ENCODE peak calls at places on chromosomes 6 and 20, in five cellular contexts. One of them, this sample, is unnamed.
A peak's percentile ranks its signal among the peaks of the same experiment; 100 is the strongest.

GRCh38 chr6:110814488-110815259 is 595 bp downstream of the CDK19 start:
- DNase-seq in HepG2: no peak
- DNase-seq in K562: peak; percentile 67
- DNase-seq in GM12878: no peak
- DNase-seq in HEK293T: peak; percentile 61
- DNase-seq in this sample: peak; percentile 80

GRCh38 chr20:36331182-36331581 is 25.0 kb downstream of the DLGAP4 start:
- DNase-seq in HEK293T: no peak
- DNase-seq in HepG2: no peak
- DNase-seq in K562: no peak
- DNase-seq in GM12878: no peak
- DNase-seq in this sample: no peak

GRCh38 chr6:89352329-89353117 is at the start of gene UBE2J1:
- DNase-seq in HepG2: peak; percentile 80
- DNase-seq in GM12878: no peak
- DNase-seq in K562: peak; percentile 84
- DNase-seq in HEK293T: peak; percentile 69
- DNase-seq in this sample: peak; percentile 95

GRCh38 chr6:157569543-157569942 is 188.6 kb downstream of the ZDHHC14 start:
- DNase-seq in HEK293T: no peak
- DNase-seq in K562: no peak
- DNase-seq in HepG2: no peak
- DNase-seq in GM12878: no peak
- DNase-seq in this sample: no peak

GRCh38 chr6:166365221-166365620 is 17.5 kb downstream of the MPC1 start:
- DNase-seq in HepG2: no peak
- DNase-seq in HEK293T: no peak
- DNase-seq in K562: no peak
- DNase-seq in GM12878: no peak
- DNase-seq in this sample: no peak

GRCh38 chr20:54642733-54643667 is 167.6 kb downstream of the DOK5 start:
- DNase-seq in GM12878: no peak
- DNase-seq in K562: no peak
- DNase-seq in HEK293T: no peak
- DNase-seq in HepG2: no peak
- DNase-seq in this sample: no peak

GRCh38 chr6:17220511-17220910 is 60.6 kb upstream of the RBM24 start:
- DNase-seq in HEK293T: no peak
- DNase-seq in K562: no peak
- DNase-seq in GM12878: no peak
- DNase-seq in HepG2: no peak
- DNase-seq in this sample: no peak

GRCh38 chr20:44701889-44702288 is 13.3 kb upstream of the CCN5 start:
- DNase-seq in HEK293T: no peak
- DNase-seq in K562: no peak
- DNase-seq in HepG2: no peak
- DNase-seq in GM12878: no peak
- DNase-seq in this sample: no peak

GRCh38 chr6:148520109-148520841 is 177.6 kb downstream of the SASH1 start:
- DNase-seq in HepG2: no peak
- DNase-seq in HEK293T: no peak
- DNase-seq in GM12878: peak; percentile 65
- DNase-seq in K562: no peak
- DNase-seq in this sample: no peak

GRCh38 chr20:33113387-33113908 is 34.0 kb downstream of the BPIFB4 start:
- DNase-seq in HepG2: no peak
- DNase-seq in K562: no peak
- DNase-seq in HEK293T: no peak
- DNase-seq in GM12878: no peak
- DNase-seq in this sample: no peak

GRCh38 chr6:23414204-23414501 is 711.9 kb upstream of the NRSN1 start:
- DNase-seq in HepG2: no peak
- DNase-seq in K562: no peak
- DNase-seq in HEK293T: no peak
- DNase-seq in GM12878: peak; percentile 7
- DNase-seq in this sample: peak; percentile 26

GRCh38 chr6:131532476-131533108 is 40.4 kb upstream of the ARG1 start:
- DNase-seq in GM12878: peak; percentile 23
- DNase-seq in HepG2: no peak
- DNase-seq in K562: no peak
- DNase-seq in HEK293T: no peak
- DNase-seq in this sample: no peak

GRCh38 chr6:72617721-72618120 is 4.1 kb upstream of the KCNQ5 start:
- DNase-seq in HEK293T: no peak
- DNase-seq in K562: peak; percentile 9
- DNase-seq in GM12878: no peak
- DNase-seq in HepG2: no peak
- DNase-seq in this sample: no peak

GRCh38 chr6:15287670-15288069 is 41.8 kb downstream of the JARID2 start:
- DNase-seq in HepG2: no peak
- DNase-seq in K562: no peak
- DNase-seq in HEK293T: no peak
- DNase-seq in GM12878: peak; percentile 78
- DNase-seq in this sample: no peak

GRCh38 chr6:7087491-7087979 is 20.2 kb upstream of the RREB1 start:
- DNase-seq in GM12878: peak; percentile 36
- DNase-seq in HepG2: no peak
- DNase-seq in K562: no peak
- DNase-seq in HEK293T: peak; percentile 17
- DNase-seq in this sample: no peak

GRCh38 chr6:140661691-140662090 is 1287.2 kb upstream of the CITED2 start:
- DNase-seq in HepG2: no peak
- DNase-seq in GM12878: no peak
- DNase-seq in HEK293T: no peak
- DNase-seq in K562: no peak
- DNase-seq in this sample: no peak

GRCh38 chr6:40722553-40723258 is 135.5 kb upstream of the LRFN2 start:
- DNase-seq in HepG2: peak; percentile 19
- DNase-seq in HEK293T: no peak
- DNase-seq in GM12878: no peak
- DNase-seq in K562: no peak
- DNase-seq in this sample: no peak

GRCh38 chr6:32190946-32191677 is 1.1 kb upstream of the PBX2 start:
- DNase-seq in HEK293T: no peak
- DNase-seq in HepG2: no peak
- DNase-seq in GM12878: no peak
- DNase-seq in K562: peak; percentile 28
- DNase-seq in this sample: no peak

GRCh38 chr20:48897298-48898044 is 24.0 kb upstream of the ARFGEF2 start:
- DNase-seq in HepG2: no peak
- DNase-seq in K562: no peak
- DNase-seq in HEK293T: no peak
- DNase-seq in GM12878: no peak
- DNase-seq in this sample: no peak

GRCh38 chr6:108171291-108171917 is 5.6 kb downstream of the NR2E1 start:
- DNase-seq in HEK293T: no peak
- DNase-seq in HepG2: no peak
- DNase-seq in GM12878: no peak
- DNase-seq in K562: no peak
- DNase-seq in this sample: no peak

GRCh38 chr20:52191132-52191435 is 495 bp downstream of the ZFP64 start:
- DNase-seq in K562: no peak
- DNase-seq in GM12878: no peak
- DNase-seq in HepG2: no peak
- DNase-seq in HEK293T: peak; percentile 15
- DNase-seq in this sample: no peak

GRCh38 chr6:149033454-149034241 is 283.9 kb upstream of the TAB2 start:
- DNase-seq in HEK293T: no peak
- DNase-seq in GM12878: peak; percentile 78
- DNase-seq in K562: no peak
- DNase-seq in HepG2: no peak
- DNase-seq in this sample: no peak

GRCh38 chr20:10672579-10673127 is 1.1 kb downstream of the JAG1 start:
- DNase-seq in HepG2: peak; percentile 49
- DNase-seq in HEK293T: no peak
- DNase-seq in K562: peak; percentile 30
- DNase-seq in GM12878: no peak
- DNase-seq in this sample: peak; percentile 70

GRCh38 chr6:118444796-118445195 is 103.3 kb upstream of the PLN start:
- DNase-seq in HepG2: no peak
- DNase-seq in K562: no peak
- DNase-seq in GM12878: no peak
- DNase-seq in HEK293T: no peak
- DNase-seq in this sample: no peak

GRCh38 chr6:43809417-43810305 is 39.6 kb downstream of the VEGFA start:
- DNase-seq in K562: peak; percentile 75
- DNase-seq in GM12878: no peak
- DNase-seq in HepG2: peak; percentile 45
- DNase-seq in HEK293T: no peak
- DNase-seq in this sample: no peak
- TF ChIP-seq FOXM1 in K562: no peak
- TF ChIP-seq FOXM1 in GM12878: no peak
- TF ChIP-seq FOXM1 in HepG2: no peak
- TF ChIP-seq FOXM1 in HEK293T: no peak
- TF ChIP-seq FOXM1 in this sample: no peak

DNA sequence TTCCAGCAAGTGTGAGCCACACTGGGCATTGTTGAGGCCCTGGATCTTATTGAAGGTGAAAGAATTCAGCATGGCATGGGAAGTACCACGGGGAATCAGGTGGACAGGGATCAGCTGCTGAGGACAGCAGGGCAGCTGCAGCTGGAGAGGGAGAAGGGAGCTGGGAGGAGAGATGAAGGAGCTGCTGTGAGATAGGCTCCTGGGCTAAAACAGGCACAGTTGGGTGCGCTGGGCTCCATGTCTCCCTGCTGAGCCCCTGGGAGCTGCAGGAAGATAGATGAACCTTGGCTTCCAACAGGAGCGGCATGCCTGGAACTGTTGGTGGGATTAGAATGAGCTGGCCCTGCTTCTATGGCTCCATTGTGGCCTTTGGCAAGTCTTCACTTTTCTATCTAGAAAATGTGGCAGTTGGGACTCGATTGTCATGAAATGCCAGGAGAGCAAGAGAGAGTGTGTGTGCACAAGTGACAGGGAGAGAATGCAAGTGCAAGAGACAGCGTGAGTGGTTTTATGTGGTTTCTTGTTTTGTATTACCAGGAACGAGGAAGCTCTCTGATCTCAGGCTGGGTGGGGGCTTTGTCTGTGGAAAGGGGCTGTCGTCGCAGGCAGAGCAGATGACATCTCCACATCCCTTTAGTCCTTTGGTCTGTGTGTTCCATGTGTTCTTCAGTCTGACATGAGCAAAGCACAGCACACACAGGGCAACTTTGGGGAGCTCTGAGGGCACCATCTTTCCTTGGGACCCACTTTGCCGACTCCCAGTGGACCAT is 20.4 kb downstream of the SNPH start:
- DNase-seq in GM12878: no peak
- DNase-seq in HepG2: no peak
- DNase-seq in K562: no peak
- DNase-seq in HEK293T: no peak
- DNase-seq in this sample: no peak
- TF ChIP-seq FOXM1 in GM12878: no peak
- TF ChIP-seq FOXM1 in HepG2: no peak
- TF ChIP-seq FOXM1 in K562: no peak
- TF ChIP-seq FOXM1 in HEK293T: no peak
- TF ChIP-seq FOXM1 in this sample: no peak

GRCh38 chr20:62937353-62938104 is 418 bp upstream of the GID8 start:
- DNase-seq in K562: peak; percentile 97
- DNase-seq in GM12878: peak; percentile 82
- DNase-seq in HEK293T: peak; percentile 95
- DNase-seq in HepG2: peak; percentile 94
- DNase-seq in this sample: peak; percentile 97

GRCh38 chr20:62933966-62934365 is 4.0 kb upstream of the GID8 start:
- DNase-seq in GM12878: no peak
- DNase-seq in HepG2: no peak
- DNase-seq in K562: no peak
- DNase-seq in HEK293T: no peak
- DNase-seq in this sample: no peak

GRCh38 chr20:62936996-62937352 is 973 bp upstream of the GID8 start:
- DNase-seq in GM12878: no peak
- DNase-seq in HepG2: peak; percentile 81
- DNase-seq in HEK293T: no peak
- DNase-seq in K562: peak; percentile 39
- DNase-seq in this sample: no peak

GRCh38 chr20:62935968-62936585 is 1.9 kb upstream of the GID8 start:
- DNase-seq in K562: no peak
- DNase-seq in HepG2: no peak
- DNase-seq in GM12878: no peak
- DNase-seq in HEK293T: no peak
- DNase-seq in this sample: no peak

DNA sequence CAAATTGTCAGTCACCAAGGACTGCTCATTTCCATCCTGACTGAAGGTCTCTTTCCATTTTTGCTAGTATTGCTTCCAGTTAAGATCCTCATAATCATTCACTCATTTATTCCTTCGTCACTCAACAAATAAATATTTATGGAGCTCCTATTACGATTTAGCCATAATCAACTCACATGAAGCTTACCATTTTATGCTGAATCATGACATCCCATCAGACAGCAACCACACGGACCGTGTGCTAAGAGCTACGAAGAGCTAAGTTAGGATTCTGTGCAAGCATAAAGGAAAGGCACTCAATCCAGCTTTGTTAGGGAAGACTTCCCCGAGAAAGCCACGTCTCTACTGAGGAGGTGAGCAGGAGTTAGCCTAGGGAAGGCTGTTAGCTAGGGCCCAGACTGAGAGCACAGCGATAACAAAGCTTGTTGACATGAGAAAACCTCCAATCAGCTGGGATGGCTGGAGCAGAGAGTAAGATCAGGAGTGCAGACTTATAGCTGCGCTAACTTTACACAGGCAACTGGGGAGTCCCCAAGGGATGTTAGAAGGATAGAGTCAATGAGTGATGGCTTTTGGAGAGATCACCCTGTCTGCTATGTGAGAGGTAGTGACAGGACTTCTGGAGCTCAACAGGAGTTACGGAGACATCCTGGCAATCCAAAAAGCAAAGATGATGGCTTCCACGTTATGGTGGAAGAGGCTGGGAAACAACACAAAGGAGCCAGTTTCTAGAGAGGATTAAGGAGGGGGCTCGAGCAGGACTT is 2.6 kb upstream of the GID8 start:
- DNase-seq in K562: peak; percentile 42
- DNase-seq in HEK293T: no peak
- DNase-seq in GM12878: no peak
- DNase-seq in HepG2: no peak
- DNase-seq in this sample: no peak
- TF ChIP-seq FOXM1 in K562: no peak
- TF ChIP-seq FOXM1 in HEK293T: no peak
- TF ChIP-seq FOXM1 in GM12878: no peak
- TF ChIP-seq FOXM1 in HepG2: no peak
- TF ChIP-seq FOXM1 in this sample: no peak

DNA sequence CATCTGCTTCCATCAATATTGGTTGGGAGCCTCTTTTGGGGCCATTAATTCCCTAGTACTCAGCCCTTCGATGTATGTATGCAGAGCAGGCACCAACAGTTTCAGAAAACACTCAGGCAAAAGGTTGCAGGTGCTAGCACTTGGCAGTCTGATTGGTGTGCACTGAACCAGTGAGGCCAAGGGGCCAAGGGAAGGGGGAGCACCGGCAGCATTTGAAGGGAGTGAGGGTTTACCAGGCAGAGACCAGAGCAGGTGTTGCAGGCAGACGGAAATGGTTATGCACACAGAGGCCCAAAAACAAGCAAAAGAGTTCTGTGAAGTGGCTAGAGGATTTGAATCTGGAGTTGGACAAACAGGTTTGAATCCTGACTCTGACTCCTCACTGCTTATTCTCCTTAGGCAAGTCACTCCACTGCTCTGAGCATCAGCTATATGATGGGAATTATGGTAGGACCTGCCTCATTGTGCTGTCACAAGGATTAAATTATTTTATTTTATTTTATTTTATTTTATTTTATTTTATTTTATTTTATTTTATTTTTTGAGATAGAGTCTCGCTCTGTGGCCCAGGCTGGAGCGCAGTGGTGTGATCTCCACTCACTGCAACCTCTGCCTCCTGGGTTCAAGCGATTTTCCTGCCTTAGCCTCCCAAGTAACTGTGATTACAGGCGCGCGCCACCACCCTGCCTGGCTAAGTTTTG is 58.1 kb upstream of the SHLD1 start:
- DNase-seq in K562: no peak
- DNase-seq in GM12878: peak; percentile 86
- DNase-seq in HepG2: peak; percentile 35
- DNase-seq in HEK293T: no peak
- DNase-seq in this sample: no peak
- TF ChIP-seq FOXM1 in K562: no peak
- TF ChIP-seq FOXM1 in GM12878: peak; percentile 29
- TF ChIP-seq FOXM1 in HepG2: no peak
- TF ChIP-seq FOXM1 in HEK293T: no peak
- TF ChIP-seq FOXM1 in this sample: no peak